ENCODE peak calls at places on chromosome 1, in ten cellular contexts. One of them, this sample, is unnamed.
A peak's percentile ranks its signal among the peaks of the same experiment; 100 is the strongest.

GRCh38 chr1:15155760-15156743 is 2.5 kb downstream of the TMEM51 start:
- DNase-seq in uterus: no peak
- DNase-seq in adrenal gland: no peak
- DNase-seq in IMR-90: no peak
- DNase-seq in esophagus squamous epithelium: no peak
- DNase-seq in body of pancreas: peak; percentile 75
- DNase-seq in HCT116: no peak
- DNase-seq in breast epithelium: no peak
- DNase-seq in A549: no peak
- DNase-seq in prostate gland: no peak
- DNase-seq in this sample: no peak

GRCh38 chr1:201092738-201093137 is 19.5 kb downstream of the CACNA1S start:
- DNase-seq in IMR-90: no peak
- DNase-seq in body of pancreas: no peak
- DNase-seq in prostate gland: no peak
- DNase-seq in esophagus squamous epithelium: no peak
- DNase-seq in HCT116: no peak
- DNase-seq in adrenal gland: no peak
- DNase-seq in A549: no peak
- DNase-seq in uterus: no peak
- DNase-seq in breast epithelium: no peak
- DNase-seq in this sample: no peak

GRCh38 chr1:35935436-35935835 is 4.5 kb downstream of the AGO3 start:
- DNase-seq in adrenal gland: no peak
- DNase-seq in IMR-90: peak; percentile 78
- DNase-seq in body of pancreas: no peak
- DNase-seq in A549: no peak
- DNase-seq in uterus: no peak
- DNase-seq in breast epithelium: no peak
- DNase-seq in prostate gland: no peak
- DNase-seq in esophagus squamous epithelium: no peak
- DNase-seq in HCT116: no peak
- DNase-seq in this sample: no peak

GRCh38 chr1:114079596-114080190 is 74.0 kb downstream of the SYT6 start:
- DNase-seq in adrenal gland: no peak
- DNase-seq in esophagus squamous epithelium: no peak
- DNase-seq in HCT116: no peak
- DNase-seq in prostate gland: no peak
- DNase-seq in A549: no peak
- DNase-seq in body of pancreas: no peak
- DNase-seq in IMR-90: no peak
- DNase-seq in uterus: no peak
- DNase-seq in breast epithelium: no peak
- DNase-seq in this sample: no peak

GRCh38 chr1:165629848-165630628 is 996 bp upstream of the MGST3 start:
- DNase-seq in A549: no peak
- DNase-seq in uterus: no peak
- DNase-seq in breast epithelium: no peak
- DNase-seq in adrenal gland: no peak
- DNase-seq in IMR-90: no peak
- DNase-seq in esophagus squamous epithelium: no peak
- DNase-seq in HCT116: no peak
- DNase-seq in body of pancreas: no peak
- DNase-seq in prostate gland: peak; percentile 5
- DNase-seq in this sample: no peak

GRCh38 chr1:209157514-209158285 is 425.8 kb upstream of the CAMK1G start:
- DNase-seq in esophagus squamous epithelium: no peak
- DNase-seq in uterus: no peak
- DNase-seq in adrenal gland: no peak
- DNase-seq in body of pancreas: no peak
- DNase-seq in breast epithelium: no peak
- DNase-seq in HCT116: no peak
- DNase-seq in A549: no peak
- DNase-seq in IMR-90: no peak
- DNase-seq in prostate gland: no peak
- DNase-seq in this sample: no peak

GRCh38 chr1:243407284-243408018 is 151.6 kb downstream of the SDCCAG8 start:
- DNase-seq in uterus: no peak
- DNase-seq in IMR-90: peak; percentile 64
- DNase-seq in breast epithelium: no peak
- DNase-seq in esophagus squamous epithelium: no peak
- DNase-seq in body of pancreas: no peak
- DNase-seq in prostate gland: no peak
- DNase-seq in adrenal gland: no peak
- DNase-seq in A549: no peak
- DNase-seq in HCT116: no peak
- DNase-seq in this sample: no peak

GRCh38 chr1:219478811-219479210 is 134.1 kb downstream of the ZC3H11B start:
- DNase-seq in A549: no peak
- DNase-seq in breast epithelium: no peak
- DNase-seq in esophagus squamous epithelium: no peak
- DNase-seq in body of pancreas: no peak
- DNase-seq in prostate gland: no peak
- DNase-seq in IMR-90: no peak
- DNase-seq in adrenal gland: no peak
- DNase-seq in HCT116: no peak
- DNase-seq in uterus: no peak
- DNase-seq in this sample: no peak

GRCh38 chr1:34213976-34214375 is 37.3 kb downstream of the C1orf94 start:
- DNase-seq in HCT116: no peak
- DNase-seq in IMR-90: no peak
- DNase-seq in adrenal gland: no peak
- DNase-seq in breast epithelium: no peak
- DNase-seq in body of pancreas: no peak
- DNase-seq in uterus: no peak
- DNase-seq in prostate gland: no peak
- DNase-seq in A549: no peak
- DNase-seq in esophagus squamous epithelium: no peak
- DNase-seq in this sample: no peak

GRCh38 chr1:162276493-162276892 is 100.2 kb downstream of the SPATA46 start:
- DNase-seq in HCT116: peak; percentile 26
- DNase-seq in uterus: no peak
- DNase-seq in esophagus squamous epithelium: no peak
- DNase-seq in adrenal gland: no peak
- DNase-seq in breast epithelium: no peak
- DNase-seq in body of pancreas: no peak
- DNase-seq in IMR-90: peak; percentile 25
- DNase-seq in A549: peak; percentile 35
- DNase-seq in prostate gland: peak; percentile 15
- DNase-seq in this sample: no peak

GRCh38 chr1:16236091-16236494 is 890 bp downstream of the CPLANE2 start:
- DNase-seq in A549: peak; percentile 72
- DNase-seq in uterus: no peak
- DNase-seq in breast epithelium: no peak
- DNase-seq in HCT116: peak; percentile 54
- DNase-seq in esophagus squamous epithelium: no peak
- DNase-seq in prostate gland: peak; percentile 58
- DNase-seq in adrenal gland: peak; percentile 65
- DNase-seq in IMR-90: peak; percentile 18
- DNase-seq in body of pancreas: peak; percentile 68
- DNase-seq in this sample: no peak

GRCh38 chr1:162562452-162562828 is 918 bp downstream of the UAP1 start:
- DNase-seq in HCT116: no peak
- DNase-seq in adrenal gland: peak; percentile 22
- DNase-seq in body of pancreas: peak; percentile 30
- DNase-seq in uterus: peak; percentile 30
- DNase-seq in prostate gland: peak; percentile 23
- DNase-seq in A549: peak; percentile 18
- DNase-seq in IMR-90: peak; percentile 65
- DNase-seq in esophagus squamous epithelium: no peak
- DNase-seq in breast epithelium: no peak
- DNase-seq in this sample: no peak

DNA sequence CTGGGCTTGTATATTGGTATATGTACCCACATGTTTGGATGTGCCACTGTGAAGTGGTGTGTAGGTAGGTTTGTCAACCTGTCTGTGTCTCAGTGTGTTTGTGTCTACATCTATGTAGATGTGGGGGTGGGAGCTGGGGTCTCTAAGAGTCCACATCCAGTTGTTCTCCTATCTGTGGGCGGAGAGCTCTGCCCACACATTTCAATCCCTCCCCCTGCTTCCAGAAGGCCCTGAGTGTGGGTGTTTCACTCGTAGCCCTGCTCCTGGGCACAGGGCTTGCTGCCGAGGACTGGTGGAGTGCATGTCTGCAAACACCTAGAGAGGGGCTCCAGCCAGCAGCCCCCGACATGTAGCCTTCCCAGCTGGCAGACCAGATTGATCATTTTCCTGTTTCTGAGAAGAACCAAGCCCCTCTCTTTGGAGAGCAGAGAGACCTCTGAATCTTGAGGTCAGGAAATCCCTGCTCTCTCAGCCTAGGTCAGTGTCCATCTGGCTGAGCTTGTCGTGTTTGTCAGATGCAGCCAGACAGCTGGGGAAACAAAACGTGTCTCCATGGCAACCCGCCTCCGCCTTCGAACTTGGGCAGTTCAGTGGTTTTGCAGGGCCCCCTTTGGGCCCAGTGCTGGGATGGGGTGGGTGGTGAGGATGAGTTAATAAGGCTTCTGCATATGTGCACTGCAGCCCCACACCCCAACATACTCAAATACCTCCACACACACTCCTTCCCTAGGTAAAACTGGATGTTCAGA is 31.2 kb upstream of the SYNC start:
- DNase-seq in A549: no peak
- DNase-seq in breast epithelium: no peak
- DNase-seq in prostate gland: no peak
- DNase-seq in adrenal gland: no peak
- DNase-seq in esophagus squamous epithelium: no peak
- DNase-seq in body of pancreas: no peak
- DNase-seq in IMR-90: peak; percentile 64
- DNase-seq in uterus: no peak
- DNase-seq in HCT116: no peak
- DNase-seq in this sample: no peak
- TF ChIP-seq POLR2A in A549: no peak
- TF ChIP-seq POLR2A in breast epithelium: no peak
- TF ChIP-seq POLR2A in prostate gland: no peak
- TF ChIP-seq POLR2A in adrenal gland: no peak
- TF ChIP-seq POLR2A in esophagus squamous epithelium: no peak
- TF ChIP-seq POLR2A in body of pancreas: no peak
- TF ChIP-seq POLR2A in IMR-90: no peak
- TF ChIP-seq POLR2A in uterus: no peak
- TF ChIP-seq POLR2A in HCT116: no peak
- TF ChIP-seq POLR2A in this sample: no peak

DNA sequence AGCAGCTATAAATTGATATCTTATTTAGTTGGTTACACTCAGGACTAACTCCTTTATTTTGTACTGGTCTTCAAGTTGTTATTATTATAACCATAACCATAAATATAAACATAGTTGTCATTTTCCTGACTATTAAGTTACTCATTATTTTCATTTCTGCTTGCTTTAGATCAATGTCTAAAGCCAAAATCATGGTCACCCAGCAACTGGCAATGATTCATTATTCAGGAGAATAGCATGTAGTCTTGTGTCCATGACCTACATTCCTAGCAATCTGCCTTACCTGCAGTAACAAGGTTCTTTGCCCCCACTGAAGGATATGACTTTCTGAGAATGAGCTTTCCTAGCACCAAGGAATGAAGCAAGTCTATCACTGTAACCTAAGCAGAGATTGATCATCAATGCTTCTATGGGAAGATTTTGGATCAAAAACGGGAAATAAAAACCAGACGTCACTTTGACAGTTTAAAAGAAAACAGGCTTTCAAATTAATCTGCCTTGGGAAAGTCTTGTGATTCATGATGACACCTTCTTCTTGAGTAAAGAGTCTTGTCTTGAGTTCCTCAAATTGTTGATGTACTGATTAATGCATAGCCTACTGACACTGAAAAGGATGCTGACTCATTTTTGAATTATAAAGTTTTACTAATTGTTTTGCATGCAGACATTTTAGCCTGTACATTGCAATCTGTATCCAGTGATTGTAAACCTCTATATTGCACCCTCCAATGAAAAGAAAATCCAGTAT is 203.3 kb upstream of the IVNS1ABP start:
- DNase-seq in HCT116: no peak
- DNase-seq in body of pancreas: no peak
- DNase-seq in A549: peak; percentile 5
- DNase-seq in esophagus squamous epithelium: no peak
- DNase-seq in uterus: no peak
- DNase-seq in breast epithelium: no peak
- DNase-seq in IMR-90: no peak
- DNase-seq in adrenal gland: no peak
- DNase-seq in prostate gland: no peak
- DNase-seq in this sample: no peak
- H3K9me3 ChIP-seq in HCT116: peaks cover 3% of the 10 kb centered on the region
- H3K9me3 ChIP-seq in body of pancreas: no peaks in the 10 kb centered on the region
- H3K9me3 ChIP-seq in A549: peaks cover 42% of the 10 kb centered on the region
- H3K9me3 ChIP-seq in esophagus squamous epithelium: no peaks in the 10 kb centered on the region
- H3K9me3 ChIP-seq in uterus: no peaks in the 10 kb centered on the region
- H3K9me3 ChIP-seq in breast epithelium: peaks cover 3% of the 10 kb centered on the region
- H3K9me3 ChIP-seq in IMR-90: peaks cover 2% of the 10 kb centered on the region
- H3K9me3 ChIP-seq in adrenal gland: peaks cover 5% of the 10 kb centered on the region
- H3K9me3 ChIP-seq in prostate gland: no peaks in the 10 kb centered on the region
- H3K9me3 ChIP-seq in this sample: peaks cover 23% of the 10 kb centered on the region

GRCh38 chr1:115545791-115546733 is 95.7 kb upstream of the VANGL1 start:
- DNase-seq in HCT116: peak; percentile 76
- DNase-seq in adrenal gland: peak; percentile 27
- DNase-seq in breast epithelium: peak; percentile 72
- DNase-seq in IMR-90: peak; percentile 95
- DNase-seq in prostate gland: peak; percentile 30
- DNase-seq in A549: peak; percentile 79
- DNase-seq in esophagus squamous epithelium: no peak
- DNase-seq in uterus: peak; percentile 28
- DNase-seq in body of pancreas: peak; percentile 66
- DNase-seq in this sample: no peak
- TF ChIP-seq POLR2A in HCT116: no peak
- TF ChIP-seq POLR2A in adrenal gland: no peak
- TF ChIP-seq POLR2A in breast epithelium: no peak
- TF ChIP-seq POLR2A in IMR-90: peak; percentile 63
- TF ChIP-seq POLR2A in prostate gland: no peak
- TF ChIP-seq POLR2A in A549: no peak
- TF ChIP-seq POLR2A in esophagus squamous epithelium: no peak
- TF ChIP-seq POLR2A in uterus: no peak
- TF ChIP-seq POLR2A in body of pancreas: no peak
- TF ChIP-seq POLR2A in this sample: no peak

DNA sequence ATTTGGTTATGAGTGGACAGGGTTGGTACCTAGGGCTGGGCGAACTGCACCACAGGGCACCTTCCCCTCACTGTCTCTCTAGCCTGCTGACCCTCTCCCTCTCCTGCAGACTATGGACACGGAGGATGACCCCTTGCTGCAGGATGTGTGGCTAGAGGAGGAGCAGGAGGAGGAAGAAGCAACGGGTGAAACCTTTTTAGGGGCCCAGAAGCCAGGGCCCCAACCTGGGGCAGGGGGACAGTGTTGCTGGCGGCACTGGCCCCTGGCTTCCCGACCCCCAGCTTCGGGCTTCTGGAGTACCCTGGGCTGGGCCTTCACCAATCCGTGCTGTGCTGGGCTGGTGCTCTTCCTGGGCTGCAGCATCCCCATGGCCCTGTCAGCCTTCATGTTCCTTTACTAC is 21.9 kb downstream of the DISP3 start:
- DNase-seq in IMR-90: no peak
- DNase-seq in adrenal gland: no peak
- DNase-seq in prostate gland: no peak
- DNase-seq in body of pancreas: no peak
- DNase-seq in A549: no peak
- DNase-seq in HCT116: no peak
- DNase-seq in breast epithelium: no peak
- DNase-seq in uterus: no peak
- DNase-seq in esophagus squamous epithelium: no peak
- DNase-seq in this sample: no peak
- H3K9me3 ChIP-seq in IMR-90: peaks cover 12% of the 10 kb centered on the region
- H3K9me3 ChIP-seq in adrenal gland: peaks cover 11% of the 10 kb centered on the region
- H3K9me3 ChIP-seq in prostate gland: no peaks in the 10 kb centered on the region
- H3K9me3 ChIP-seq in body of pancreas: no peaks in the 10 kb centered on the region
- H3K9me3 ChIP-seq in A549: peaks cover 14% of the 10 kb centered on the region
- H3K9me3 ChIP-seq in HCT116: peaks cover 6% of the 10 kb centered on the region
- H3K9me3 ChIP-seq in breast epithelium: peaks cover 24% of the 10 kb centered on the region
- H3K9me3 ChIP-seq in uterus: no peaks in the 10 kb centered on the region
- H3K9me3 ChIP-seq in esophagus squamous epithelium: no peaks in the 10 kb centered on the region
- H3K9me3 ChIP-seq in this sample: peaks cover 21% of the 10 kb centered on the region

This sample was measured in spleen.